ENCODE peak calls at places on chromosomes 4 and X, in five cellular contexts. M, T, L, G and Y are unnamed samples.

GRCh38 chr4:37758226-37758625 is 68.3 kb upstream of the PGM2 start:
- DNase-seq in M (peak; percentile 26), T (no peak), L (no peak), G (peak; percentile 47), Y (peak; percentile 72)

GRCh38 chr4:24853142-24853541 is 57.8 kb downstream of the SOD3 start:
- DNase-seq in M (no peak), T (no peak), L (no peak), G (no peak), Y (no peak)

GRCh38 chrX:1026263-1027015 is 186.0 kb downstream of the CRLF2 start:
- DNase-seq in M (no peak), T (no peak), L (no peak), G (no peak), Y (no peak)

GRCh38 chrX:8927066-8927465 is 106.9 kb downstream of the FAM9B start:
- DNase-seq in M (no peak), T (no peak), L (no peak), G (no peak), Y (no peak)

GRCh38 chr4:134215636-134216340 is 14.2 kb upstream of the PABPC4L start:
- DNase-seq in M (peak; percentile 54), T (no peak), L (no peak), G (no peak), Y (no peak)

GRCh38 chrX:118038614-118039365 is 77.8 kb downstream of the KLHL13 start:
- DNase-seq in M (no peak), T (no peak), L (no peak), G (no peak), Y (no peak)

GRCh38 chrX:44708470-44708869 is 135.4 kb upstream of the DUSP21 start:
- DNase-seq in M (no peak), T (no peak), L (no peak), G (no peak), Y (no peak)

GRCh38 chr4:2497931-2498330 is 29.0 kb downstream of the RNF4 start:
- DNase-seq in M (no peak), T (no peak), L (no peak), G (no peak), Y (no peak)

GRCh38 chrX:7514871-7515599 is 327.9 kb upstream of the VCX start:
- DNase-seq in M (peak; percentile 55), T (no peak), L (no peak), G (no peak), Y (no peak)

GRCh38 chrX:132488092-132488749 is 617 bp downstream of the MBNL3 start:
- DNase-seq in M (no peak), T (peak; percentile 1), L (no peak), G (peak; percentile 7), Y (peak; percentile 52)

GRCh38 chr4:4866124-4866832 is 6.8 kb downstream of the MSX1 start:
- DNase-seq in M (no peak), T (peak; percentile 63), L (no peak), G (no peak), Y (peak; percentile 69)

GRCh38 chrX:45760187-45760742 is 559.6 kb upstream of the DIPK2B start:
- DNase-seq in M (no peak), T (no peak), L (no peak), G (no peak), Y (peak; percentile 37)

GRCh38 chr4:154928640-154929257 is 147.7 kb downstream of the RBM46 start:
- DNase-seq in M (peak; percentile 13), T (peak; percentile 30), L (peak; percentile 54), G (no peak), Y (peak; percentile 55)